ENCODE peak calls at places on chromosomes 5 and 9, in four cellular contexts. H, P, U and G are unnamed samples.

GRCh38 chr9:97737429-97737828 is 40.3 kb upstream of the XPA start:
- DNase-seq in H (peak), P (no peak), U (no peak), G (no peak)

GRCh38 chr5:172533058-172533398 is 78.7 kb upstream of the SH3PXD2B start:
- DNase-seq in U (no peak), P (no peak), H (peak), G (peak)

GRCh38 chr9:126317513-126317912 is 9.1 kb upstream of the MVB12B start:
- DNase-seq in H (no peak), U (peak), P (no peak), G (no peak)

GRCh38 chr9:129656795-129657390 is 8.6 kb upstream of the PRRX2 start:
- DNase-seq in H (no peak), P (no peak), U (no peak), G (no peak)

GRCh38 chr5:60883229-60883628 is 39.2 kb upstream of the ELOVL7 start:
- DNase-seq in H (no peak), P (peak), U (no peak), G (no peak)

GRCh38 chr5:68544656-68545565 is 329.4 kb downstream of the PIK3R1 start:
- DNase-seq in H (peak), P (no peak), U (no peak), G (no peak)

GRCh38 chr9:76894198-76894597 is 11.7 kb downstream of the PRUNE2 start:
- DNase-seq in H (no peak), P (no peak), U (no peak), G (no peak)

GRCh38 chr5:162699361-162699760 is 631.8 kb downstream of the GABRG2 start:
- DNase-seq in H (no peak), P (no peak), U (no peak), G (no peak)

GRCh38 chr5:60688980-60689379 is 11.0 kb downstream of the DEPDC1B start:
- DNase-seq in H (no peak), P (no peak), U (no peak), G (no peak)

GRCh38 chr9:108235599-108235998 is 620.2 kb downstream of the ACTL7B start:
- DNase-seq in H (no peak), P (no peak), U (no peak), G (no peak)

GRCh38 chr5:171840066-171840465 is 54.4 kb downstream of the SMIM23 start:
- DNase-seq in P (no peak), H (no peak), U (no peak), G (peak)

GRCh38 chr9:37187713-37188439 is 67.5 kb downstream of the ZCCHC7 start:
- DNase-seq in U (no peak), H (no peak), P (no peak), G (no peak)

GRCh38 chr9:129823163-129823933 is 588 bp downstream of the TOR1A start:
- DNase-seq in P (peak), U (no peak), H (peak), G (peak)

GRCh38 chr5:40221796-40222195 is 457.9 kb upstream of the PTGER4 start:
- DNase-seq in H (no peak), U (no peak), P (no peak), G (no peak)

GRCh38 chr9:127796225-127796813 is 6.4 kb upstream of the FPGS start:
- DNase-seq in H (peak), U (peak), P (no peak), G (peak)

GRCh38 chr5:96741911-96742310 is 65.8 kb downstream of the ERAP1 start:
- DNase-seq in H (no peak), U (no peak), P (no peak), G (no peak)

GRCh38 chr9:136956604-136957003 is 4.5 kb downstream of the LCN12 start:
- DNase-seq in P (no peak), H (no peak), U (no peak), G (no peak)

GRCh38 chr9:95874303-95874988 is 1.0 kb upstream of the ERCC6L2 start:
- DNase-seq in H (no peak), P (peak), U (no peak), G (peak)

GRCh38 chr9:15697459-15697858 is 144.6 kb downstream of the CCDC171 start:
- DNase-seq in P (peak), H (no peak), U (no peak), G (peak)

GRCh38 chr5:177389368-177390169 is 5.3 kb downstream of the SLC34A1 start:
- DNase-seq in U (peak), H (no peak), P (peak), G (peak)

GRCh38 chr5:411728-412127 is 31.2 kb upstream of the EXOC3 start:
- DNase-seq in U (no peak), P (no peak), H (no peak), G (peak)

GRCh38 chr9:126856326-126856877 is 4.0 kb upstream of the ZBTB34 start:
- DNase-seq in P (no peak), U (no peak), H (no peak), G (no peak)

GRCh38 chr5:100496296-100496695 is 38.9 kb upstream of the FAM174A start:
- DNase-seq in U (no peak), H (no peak), P (no peak), G (no peak)

GRCh38 chr5:14186132-14186830 is 43.1 kb downstream of the TRIO start:
- DNase-seq in P (peak), H (no peak), U (no peak), G (no peak)

GRCh38 chr9:35660966-35661413 is 2.9 kb downstream of the CCDC107 start:
- DNase-seq in U (no peak), P (peak), H (peak), G (peak)

GRCh38 chr5:87125796-87126195 is 141.9 kb upstream of the RASA1 start:
- DNase-seq in U (no peak), P (no peak), H (no peak), G (no peak)

GRCh38 chr9:93111001-93111370 is 15.0 kb downstream of the CARD19 start:
- DNase-seq in U (peak), H (no peak), P (no peak), G (peak)

GRCh38 chr5:132611965-132612364 is 46.0 kb upstream of the IL13 start:
- DNase-seq in P (no peak), U (no peak), H (no peak), G (no peak)

GRCh38 chr5:75152861-75153260 is 83.8 kb downstream of the ANKRD31 start:
- DNase-seq in U (no peak), H (no peak), P (peak), G (no peak)

DNA sequence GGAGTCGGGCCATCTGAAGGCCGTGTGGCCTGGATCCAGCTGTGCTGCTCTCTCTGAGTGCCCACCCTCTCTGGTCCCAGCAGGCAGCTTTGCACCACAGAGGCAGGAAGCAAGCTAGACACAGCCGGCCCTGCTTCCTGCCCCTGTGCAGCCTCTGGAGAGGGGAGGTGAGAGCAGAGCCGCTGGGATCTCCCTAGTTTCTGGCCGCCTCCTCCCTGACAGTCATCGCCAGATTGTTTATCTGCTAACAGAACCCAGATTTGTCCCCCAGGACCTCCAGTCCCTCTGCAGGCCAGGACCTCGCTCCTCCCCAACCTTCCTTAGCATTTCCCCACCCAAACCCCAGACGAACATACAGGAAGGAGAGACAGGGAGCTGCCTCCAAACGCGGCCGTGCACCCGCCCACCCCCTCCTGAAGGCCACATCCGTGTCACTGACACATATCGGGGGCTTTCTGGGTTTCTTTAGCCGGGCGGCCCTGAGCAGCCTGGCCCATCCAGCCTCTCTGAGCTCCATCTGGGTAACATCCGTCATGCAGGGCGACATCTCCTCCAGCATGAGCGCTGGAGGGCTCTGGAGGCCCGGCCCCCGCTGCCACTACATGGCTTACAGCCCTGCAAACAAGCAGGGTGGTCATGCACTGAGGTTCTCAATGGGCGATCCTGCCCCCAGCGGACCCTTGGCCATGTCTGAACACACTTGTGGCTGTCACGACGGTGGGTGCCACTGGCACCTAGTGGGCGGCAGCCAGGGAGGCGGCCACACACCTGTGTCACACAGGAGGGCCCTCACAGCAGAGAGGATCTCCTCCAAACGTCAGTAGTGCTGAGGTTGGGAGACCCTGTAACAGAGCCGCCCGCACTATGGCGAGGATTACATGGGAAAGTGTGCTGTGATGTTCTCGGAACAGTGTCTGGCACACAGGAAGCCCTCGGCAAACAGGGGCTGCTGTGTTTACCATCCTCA is 47.6 kb downstream of the DBH start:
- DNase-seq in P (peak), U (peak), H (peak), G (no peak)
- H3K27ac ChIP-seq in P (no peak), U (no peak), H (no peak), G (peak)

GRCh38 chr5:168159425-168159824 is 132.0 kb upstream of the WWC1 start:
- DNase-seq in P (no peak), H (no peak), U (peak), G (peak)

GRCh38 chr5:168165977-168166376 is 125.5 kb upstream of the WWC1 start:
- DNase-seq in P (no peak), H (no peak), U (no peak), G (no peak)

GRCh38 chr5:168165221-168165965 is 126.1 kb upstream of the WWC1 start:
- DNase-seq in H (no peak), P (no peak), U (no peak), G (no peak)

GRCh38 chr5:168163966-168164365 is 127.5 kb upstream of the WWC1 start:
- DNase-seq in H (no peak), P (no peak), U (no peak), G (no peak)

GRCh38 chr5:168162464-168162863 is 129.0 kb upstream of the WWC1 start:
- DNase-seq in P (peak), U (no peak), H (no peak), G (peak)
- H3K27ac ChIP-seq in P (no peak), U (no peak), H (no peak), G (no peak)

GRCh38 chr9:88658311-88658822 is 123.4 kb downstream of the NXNL2 start:
- DNase-seq in U (no peak), H (peak), P (peak), G (peak)
- H3K27ac ChIP-seq in U (no peak), H (no peak), P (no peak), G (peak)

DNA sequence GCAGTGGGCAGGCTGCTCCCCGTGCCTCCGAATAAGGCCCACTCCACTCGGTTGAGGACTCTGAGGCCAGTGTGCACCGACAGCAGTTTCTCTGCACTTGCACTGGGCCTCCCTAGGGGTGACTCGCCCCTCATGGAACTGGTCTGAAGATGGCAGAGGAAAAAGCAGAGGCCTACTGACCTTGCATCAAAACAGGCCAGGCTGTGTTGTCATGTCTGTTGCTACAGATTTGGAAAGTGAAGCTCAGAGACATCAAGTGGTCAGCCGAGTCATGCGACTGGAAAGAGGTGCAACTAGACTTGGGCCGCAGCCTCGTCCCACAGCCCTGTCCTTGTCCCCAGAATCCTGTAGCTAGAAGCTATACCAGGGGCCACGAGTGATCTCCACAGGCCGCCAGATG is 78.3 kb downstream of the DCP2 start:
- DNase-seq in U (no peak), P (no peak), H (no peak), G (no peak)
- H3K27ac ChIP-seq in U (no peak), P (no peak), H (no peak), G (no peak)